ENCODE peak calls at places on chromosome 7, in seven cellular contexts. One of them, this sample, is unnamed.

GRCh38 chr7:418636-419280 is 100.9 kb downstream of the PDGFA start:
- DNase-seq in NCI-H774: no peak
- DNase-seq in left ventricle myocardium inferior: peak
- DNase-seq in ACHN: no peak
- DNase-seq in left cardiac atrium: no peak
- DNase-seq in GM23338: no peak
- DNase-seq in activated T-cell treated with anti-CD3 and anti-CD28 coated beads, Interleukin-2, amount 50 U/mL, for 72 hours: no peak
- DNase-seq in this sample: no peak

GRCh38 chr7:116307253-116307652 is 96.9 kb downstream of the TES start:
- DNase-seq in NCI-H774: no peak
- DNase-seq in left ventricle myocardium inferior: no peak
- DNase-seq in ACHN: no peak
- DNase-seq in left cardiac atrium: no peak
- DNase-seq in GM23338: no peak
- DNase-seq in activated T-cell treated with anti-CD3 and anti-CD28 coated beads, Interleukin-2, amount 50 U/mL, for 72 hours: no peak
- DNase-seq in this sample: no peak

GRCh38 chr7:84363741-84364140 is 169.2 kb upstream of the SEMA3A start:
- DNase-seq in NCI-H774: no peak
- DNase-seq in left ventricle myocardium inferior: no peak
- DNase-seq in ACHN: no peak
- DNase-seq in left cardiac atrium: no peak
- DNase-seq in GM23338: no peak
- DNase-seq in activated T-cell treated with anti-CD3 and anti-CD28 coated beads, Interleukin-2, amount 50 U/mL, for 72 hours: no peak
- DNase-seq in this sample: no peak

GRCh38 chr7:43784030-43785001 is 25.8 kb downstream of the BLVRA start:
- DNase-seq in NCI-H774: no peak
- DNase-seq in left ventricle myocardium inferior: no peak
- DNase-seq in ACHN: peak
- DNase-seq in left cardiac atrium: no peak
- DNase-seq in GM23338: no peak
- DNase-seq in activated T-cell treated with anti-CD3 and anti-CD28 coated beads, Interleukin-2, amount 50 U/mL, for 72 hours: peak
- DNase-seq in this sample: no peak

GRCh38 chr7:98985945-98986344 is 107.6 kb downstream of the TRRAP start:
- DNase-seq in NCI-H774: no peak
- DNase-seq in left ventricle myocardium inferior: no peak
- DNase-seq in ACHN: no peak
- DNase-seq in left cardiac atrium: no peak
- DNase-seq in GM23338: no peak
- DNase-seq in activated T-cell treated with anti-CD3 and anti-CD28 coated beads, Interleukin-2, amount 50 U/mL, for 72 hours: no peak
- DNase-seq in this sample: no peak

GRCh38 chr7:42993038-42993437 is 60.9 kb downstream of the MRPL32 start:
- DNase-seq in NCI-H774: no peak
- DNase-seq in left ventricle myocardium inferior: no peak
- DNase-seq in ACHN: no peak
- DNase-seq in left cardiac atrium: no peak
- DNase-seq in GM23338: peak
- DNase-seq in activated T-cell treated with anti-CD3 and anti-CD28 coated beads, Interleukin-2, amount 50 U/mL, for 72 hours: no peak
- DNase-seq in this sample: peak

GRCh38 chr7:123271231-123271630 is 71.5 kb upstream of the SLC13A1 start:
- DNase-seq in NCI-H774: no peak
- DNase-seq in left ventricle myocardium inferior: no peak
- DNase-seq in ACHN: peak
- DNase-seq in left cardiac atrium: no peak
- DNase-seq in GM23338: no peak
- DNase-seq in activated T-cell treated with anti-CD3 and anti-CD28 coated beads, Interleukin-2, amount 50 U/mL, for 72 hours: no peak
- DNase-seq in this sample: no peak

GRCh38 chr7:42645906-42646305 is 266.0 kb downstream of the C7orf25 start:
- DNase-seq in NCI-H774: no peak
- DNase-seq in left ventricle myocardium inferior: no peak
- DNase-seq in ACHN: no peak
- DNase-seq in left cardiac atrium: no peak
- DNase-seq in GM23338: no peak
- DNase-seq in activated T-cell treated with anti-CD3 and anti-CD28 coated beads, Interleukin-2, amount 50 U/mL, for 72 hours: no peak
- DNase-seq in this sample: no peak

GRCh38 chr7:5417106-5418071 is 6.2 kb downstream of the TNRC18 start:
- DNase-seq in NCI-H774: no peak
- DNase-seq in left ventricle myocardium inferior: no peak
- DNase-seq in ACHN: peak
- DNase-seq in left cardiac atrium: no peak
- DNase-seq in GM23338: peak
- DNase-seq in activated T-cell treated with anti-CD3 and anti-CD28 coated beads, Interleukin-2, amount 50 U/mL, for 72 hours: no peak
- DNase-seq in this sample: no peak

GRCh38 chr7:38007096-38007495 is 86.7 kb downstream of the EPDR1 start:
- DNase-seq in NCI-H774: no peak
- DNase-seq in left ventricle myocardium inferior: no peak
- DNase-seq in ACHN: no peak
- DNase-seq in left cardiac atrium: no peak
- DNase-seq in GM23338: no peak
- DNase-seq in activated T-cell treated with anti-CD3 and anti-CD28 coated beads, Interleukin-2, amount 50 U/mL, for 72 hours: no peak
- DNase-seq in this sample: no peak

GRCh38 chr7:39749177-39749576 is 125.8 kb downstream of the RALA start:
- DNase-seq in NCI-H774: no peak
- DNase-seq in left ventricle myocardium inferior: no peak
- DNase-seq in ACHN: no peak
- DNase-seq in left cardiac atrium: no peak
- DNase-seq in GM23338: no peak
- DNase-seq in activated T-cell treated with anti-CD3 and anti-CD28 coated beads, Interleukin-2, amount 50 U/mL, for 72 hours: no peak
- DNase-seq in this sample: no peak

GRCh38 chr7:155178096-155178495 is 108.0 kb downstream of the HTR5A start:
- DNase-seq in NCI-H774: no peak
- DNase-seq in left ventricle myocardium inferior: no peak
- DNase-seq in ACHN: no peak
- DNase-seq in left cardiac atrium: no peak
- DNase-seq in GM23338: no peak
- DNase-seq in activated T-cell treated with anti-CD3 and anti-CD28 coated beads, Interleukin-2, amount 50 U/mL, for 72 hours: no peak
- DNase-seq in this sample: no peak

GRCh38 chr7:88789480-88790064 is 6.0 kb downstream of the TEX47 start:
- DNase-seq in NCI-H774: no peak
- DNase-seq in left ventricle myocardium inferior: no peak
- DNase-seq in ACHN: peak
- DNase-seq in left cardiac atrium: no peak
- DNase-seq in GM23338: peak
- DNase-seq in activated T-cell treated with anti-CD3 and anti-CD28 coated beads, Interleukin-2, amount 50 U/mL, for 72 hours: no peak
- DNase-seq in this sample: peak

GRCh38 chr7:35697414-35698175 is 2.7 kb upstream of the HERPUD2 start:
- DNase-seq in NCI-H774: no peak
- DNase-seq in left ventricle myocardium inferior: no peak
- DNase-seq in ACHN: peak
- DNase-seq in left cardiac atrium: no peak
- DNase-seq in GM23338: no peak
- DNase-seq in activated T-cell treated with anti-CD3 and anti-CD28 coated beads, Interleukin-2, amount 50 U/mL, for 72 hours: no peak
- DNase-seq in this sample: no peak

GRCh38 chr7:26397786-26398435 is 106.2 kb downstream of the SNX10 start:
- DNase-seq in NCI-H774: no peak
- DNase-seq in left ventricle myocardium inferior: peak
- DNase-seq in ACHN: peak
- DNase-seq in left cardiac atrium: peak
- DNase-seq in GM23338: peak
- DNase-seq in activated T-cell treated with anti-CD3 and anti-CD28 coated beads, Interleukin-2, amount 50 U/mL, for 72 hours: peak
- DNase-seq in this sample: peak

This sample was measured in SK-MEL-5.